ENCODE peak calls at places on chromosomes 12 and 14, in seven cellular contexts. N, F, V, P, E, J and K are unnamed samples.

GRCh38 chr14:37546621-37547447 is 48.2 kb downstream of the FOXA1 start:
- DNase-seq in N (no peak), F (no peak), V (peak), P (no peak), E (peak), J (peak), K (no peak)

GRCh38 chr12:92950011-92950410 is 20.9 kb upstream of the EEA1 start:
- DNase-seq in N (no peak), F (no peak), V (no peak), P (no peak), E (no peak), J (no peak), K (no peak)

GRCh38 chr12:103771466-103771865 is 69.6 kb downstream of the NT5DC3 start:
- DNase-seq in N (no peak), F (peak), V (peak), P (no peak), E (peak), J (peak), K (no peak)

GRCh38 chr12:130992448-130992847 is 38.7 kb downstream of the ADGRD1 start:
- DNase-seq in N (no peak), F (no peak), V (no peak), P (no peak), E (no peak), J (no peak), K (no peak)

GRCh38 chr14:95437715-95438114 is 78.7 kb downstream of the SYNE3 start:
- DNase-seq in N (no peak), F (no peak), V (no peak), P (no peak), E (no peak), J (no peak), K (no peak)

GRCh38 chr14:23639891-23640523 is 3.8 kb downstream of the DHRS2 start:
- DNase-seq in N (no peak), F (no peak), V (no peak), P (no peak), E (no peak), J (peak), K (no peak)

GRCh38 chr12:27967551-27968054 is 4.9 kb downstream of the PTHLH start:
- DNase-seq in N (no peak), F (no peak), V (peak), P (no peak), E (no peak), J (peak), K (no peak)

GRCh38 chr14:92527724-92528123 is 14.1 kb downstream of the RIN3 start:
- DNase-seq in N (no peak), F (no peak), V (peak), P (peak), E (no peak), J (peak), K (no peak)

GRCh38 chr14:58699656-58700055 is 61.9 kb downstream of the DACT1 start:
- DNase-seq in N (no peak), F (no peak), V (no peak), P (no peak), E (no peak), J (no peak), K (no peak)

GRCh38 chr12:76259660-76260389 is 88.4 kb downstream of the BBS10 start:
- DNase-seq in N (no peak), F (no peak), V (peak), P (peak), E (no peak), J (peak), K (no peak)

GRCh38 chr12:82964446-82964845 is 277.7 kb downstream of the TMTC2 start:
- DNase-seq in N (no peak), F (no peak), V (no peak), P (no peak), E (no peak), J (no peak), K (no peak)

GRCh38 chr12:57005980-57006808 is at the start of gene ZBTB39:
- DNase-seq in N (no peak), F (peak), V (peak), P (no peak), E (peak), J (peak), K (peak)

GRCh38 chr12:106780010-106780625 is 5.6 kb downstream of the RIC8B start:
- DNase-seq in N (no peak), F (no peak), V (peak), P (no peak), E (no peak), J (peak), K (no peak)

GRCh38 chr14:63302135-63302534 is 16.6 kb downstream of the GPHB5 start:
- DNase-seq in N (no peak), F (no peak), V (no peak), P (no peak), E (no peak), J (no peak), K (no peak)

GRCh38 chr12:32561931-32562341 is 117.2 kb upstream of the DNM1L start:
- DNase-seq in N (no peak), F (no peak), V (no peak), P (no peak), E (no peak), J (peak), K (no peak)

GRCh38 chr14:41586237-41586636 is 20.4 kb upstream of the LRFN5 start:
- DNase-seq in N (no peak), F (no peak), V (no peak), P (no peak), E (no peak), J (peak), K (no peak)

GRCh38 chr12:64584173-64584555 is 26.1 kb upstream of the RASSF3 start:
- DNase-seq in N (no peak), F (no peak), V (no peak), P (no peak), E (no peak), J (no peak), K (no peak)

GRCh38 chr12:8077207-8077606 is 4.9 kb upstream of the NECAP1 start:
- DNase-seq in N (no peak), F (no peak), V (peak), P (no peak), E (no peak), J (peak), K (no peak)

GRCh38 chr12:132448453-132448800 is 41.5 kb upstream of the FBRSL1 start:
- DNase-seq in N (no peak), F (no peak), V (no peak), P (no peak), E (no peak), J (no peak), K (no peak)

GRCh38 chr14:105495101-105495989 is 4.3 kb downstream of the TEDC1 start:
- DNase-seq in N (no peak), F (no peak), V (no peak), P (no peak), E (no peak), J (no peak), K (no peak)

GRCh38 chr12:121894633-121895032 is 6.0 kb downstream of the PSMD9 start:
- DNase-seq in N (no peak), F (no peak), V (peak), P (no peak), E (no peak), J (peak), K (no peak)

GRCh38 chr12:106417926-106418910 is 60.7 kb downstream of the POLR3B start:
- DNase-seq in N (no peak), F (no peak), V (peak), P (no peak), E (no peak), J (peak), K (no peak)

GRCh38 chr12:120500577-120500976 is 4.7 kb downstream of the DYNLL1 start:
- DNase-seq in N (no peak), F (no peak), V (peak), P (no peak), E (no peak), J (peak), K (no peak)

GRCh38 chr14:75249251-75249957 is 29.2 kb upstream of the FOS start:
- DNase-seq in N (no peak), F (no peak), V (no peak), P (no peak), E (no peak), J (no peak), K (peak)

GRCh38 chr12:1795785-1796514 is 24.4 kb upstream of the LRTM2 start:
- DNase-seq in N (peak), F (peak), V (peak), P (peak), E (peak), J (peak), K (peak)

GRCh38 chr12:93094988-93095737 is 166.1 kb upstream of the EEA1 start:
- DNase-seq in N (no peak), F (no peak), V (no peak), P (no peak), E (no peak), J (no peak), K (no peak)

GRCh38 chr12:104083769-104084475 is 19.6 kb downstream of the HCFC2 start:
- DNase-seq in N (no peak), F (no peak), V (no peak), P (no peak), E (no peak), J (no peak), K (no peak)

GRCh38 chr12:96534339-96534738 is 45.0 kb downstream of the CFAP54 start:
- DNase-seq in N (no peak), F (no peak), V (no peak), P (no peak), E (no peak), J (peak), K (no peak)

GRCh38 chr14:102513899-102514772 is 4.6 kb upstream of the ANKRD9 start:
- DNase-seq in N (no peak), F (no peak), V (no peak), P (no peak), E (no peak), J (no peak), K (no peak)

GRCh38 chr12:58915634-58916033 is 4.7 kb downstream of the LRIG3 start:
- DNase-seq in N (no peak), F (no peak), V (peak), P (no peak), E (peak), J (peak), K (no peak)

GRCh38 chr14:38363217-38363616 is 107.3 kb upstream of the CLEC14A start:
- DNase-seq in N (no peak), F (no peak), V (no peak), P (no peak), E (no peak), J (no peak), K (no peak)

GRCh38 chr12:48356041-48356768 is 5.5 kb upstream of the ZNF641 start:
- DNase-seq in N (no peak), F (no peak), V (no peak), P (no peak), E (no peak), J (peak), K (no peak)

GRCh38 chr14:105324080-105324778 is 9.7 kb downstream of the PACS2 start:
- DNase-seq in N (no peak), F (no peak), V (no peak), P (no peak), E (no peak), J (no peak), K (no peak)

GRCh38 chr12:105986779-105987686 is 151.7 kb downstream of the NUAK1 start:
- DNase-seq in N (no peak), F (no peak), V (peak), P (peak), E (no peak), J (peak), K (no peak)

GRCh38 chr14:90615444-90616095 is 200.7 kb downstream of the TTC7B start:
- DNase-seq in N (no peak), F (no peak), V (no peak), P (no peak), E (no peak), J (no peak), K (no peak)

GRCh38 chr14:74661726-74662450 is 49.9 kb upstream of the LTBP2 start:
- DNase-seq in N (no peak), F (no peak), V (no peak), P (no peak), E (no peak), J (no peak), K (no peak)

GRCh38 chr12:132194056-132194455 is 49.8 kb downstream of the NOC4L start:
- DNase-seq in N (no peak), F (no peak), V (no peak), P (no peak), E (no peak), J (peak), K (no peak)

DNA sequence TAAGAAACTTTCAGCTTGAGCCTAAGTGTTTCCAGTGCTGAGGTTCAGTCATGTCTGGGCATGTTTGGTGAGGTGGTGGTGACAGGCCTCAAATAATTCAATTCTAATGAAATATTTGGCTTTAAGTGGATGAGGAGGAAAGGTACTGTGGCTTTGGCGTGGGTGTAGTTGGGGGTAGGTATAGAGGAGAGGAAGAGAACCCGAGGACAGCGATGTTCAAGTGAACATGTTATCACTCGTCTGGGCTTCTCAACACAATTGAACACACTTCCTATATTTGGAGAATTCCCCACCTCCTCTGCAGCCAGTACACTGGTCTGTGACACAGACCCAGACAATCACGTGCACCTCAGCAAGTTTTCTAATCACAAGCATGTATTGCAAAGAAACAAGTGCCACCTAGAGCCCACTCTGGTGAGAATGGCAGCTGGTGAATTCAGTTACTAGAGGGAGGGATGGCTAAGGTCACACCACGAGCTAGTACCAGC is 53.0 kb downstream of the IFNG-AS1 start:
- DNase-seq in N (no peak), F (no peak), V (peak), P (no peak), E (no peak), J (peak), K (no peak)
- TF ChIP-seq CTCF in N (no peak), F (no peak), V (no peak), P (no peak), E (no peak), J (no peak), K (no peak)

DNA sequence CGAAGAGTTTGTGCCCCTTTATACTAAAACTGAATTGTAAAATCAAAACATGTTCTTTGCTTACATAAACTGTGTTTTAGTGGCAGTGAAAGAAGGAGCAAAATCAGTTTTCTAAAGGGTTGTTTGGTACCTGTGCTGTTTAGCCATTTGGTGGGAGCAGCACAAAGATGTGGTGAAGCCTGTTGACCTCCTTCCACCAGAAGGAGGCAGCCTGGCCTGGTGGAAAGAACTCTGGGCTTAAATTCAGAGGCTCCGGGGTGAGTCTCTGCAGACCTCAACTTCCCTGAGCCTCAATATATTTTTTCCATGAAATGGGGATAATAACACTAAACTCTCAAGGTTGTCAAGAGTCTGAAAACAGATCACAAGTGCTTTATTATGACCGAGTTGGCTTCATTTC is 502.5 kb downstream of the VRK1 start:
- DNase-seq in N (no peak), F (no peak), V (no peak), P (no peak), E (no peak), J (no peak), K (no peak)
- TF ChIP-seq CTCF in N (no peak), F (no peak), V (no peak), P (no peak), E (no peak), J (no peak), K (no peak)

DNA sequence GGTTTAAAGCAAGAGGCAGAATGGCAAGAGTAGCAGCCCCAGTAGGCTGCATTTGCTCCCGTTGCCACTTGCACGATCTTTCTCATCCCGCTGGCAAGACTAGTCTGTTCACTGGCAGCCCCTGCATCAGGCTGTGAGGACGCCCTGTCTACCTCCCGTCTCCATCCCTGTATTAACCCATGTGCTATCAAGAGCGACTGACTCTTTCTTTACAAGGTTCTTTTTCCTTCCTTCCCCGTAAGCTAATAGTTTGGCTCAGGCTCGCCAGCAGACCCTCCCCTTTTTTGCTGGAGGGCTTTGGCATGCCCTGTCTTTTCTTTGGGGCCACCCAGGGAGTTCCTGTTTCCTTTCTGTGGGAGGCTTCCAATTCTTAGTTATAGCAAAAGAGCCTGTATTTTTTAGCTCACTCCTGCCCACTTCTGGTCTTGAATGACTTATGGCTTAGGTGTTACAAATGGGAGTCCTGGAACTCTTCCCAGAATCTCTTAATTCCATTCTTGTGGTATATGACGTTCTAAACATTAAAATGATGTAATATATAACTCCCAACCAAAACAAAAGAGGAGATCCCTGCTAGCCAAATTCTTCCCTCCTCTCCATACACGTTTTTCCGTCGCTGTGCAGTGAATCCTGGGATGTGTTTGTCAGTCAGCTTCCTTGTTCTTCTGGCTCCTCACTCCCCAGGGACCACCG is 149.0 kb downstream of the PRKCH start:
- DNase-seq in N (no peak), F (peak), V (peak), P (peak), E (peak), J (peak), K (no peak)
- TF ChIP-seq CTCF in N (no peak), F (no peak), V (peak), P (peak), E (no peak), J (peak), K (no peak)

GRCh38 chr14:106586098-106586704 is 1059.8 kb downstream of the TMEM121 start:
- DNase-seq in N (no peak), F (no peak), V (no peak), P (no peak), E (peak), J (no peak), K (peak)
- TF ChIP-seq CTCF in N (no peak), F (no peak), V (no peak), P (no peak), E (peak), J (no peak), K (no peak)

DNA sequence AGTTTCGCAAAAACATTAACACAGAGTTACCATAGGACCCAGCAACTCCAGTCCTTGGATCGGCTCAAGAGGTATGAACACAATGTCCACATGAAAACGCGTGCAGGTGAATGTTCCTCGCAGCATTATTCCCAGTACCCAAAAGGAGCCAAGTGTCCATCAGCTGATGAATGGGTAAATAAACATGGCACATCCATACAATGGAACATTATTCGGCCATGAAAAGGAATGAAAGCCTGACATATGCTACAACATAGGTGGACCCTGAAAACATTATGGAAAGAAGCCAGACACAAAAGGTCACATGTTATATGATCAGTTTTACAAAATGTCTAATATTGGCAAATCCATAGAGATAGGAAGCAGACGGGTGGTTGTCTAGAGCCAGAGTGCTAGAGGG is 9.1 kb downstream of the RILPL1 start:
- DNase-seq in N (no peak), F (no peak), V (no peak), P (no peak), E (no peak), J (no peak), K (no peak)
- TF ChIP-seq CTCF in N (no peak), F (no peak), V (no peak), P (no peak), E (no peak), J (no peak), K (no peak)

DNA sequence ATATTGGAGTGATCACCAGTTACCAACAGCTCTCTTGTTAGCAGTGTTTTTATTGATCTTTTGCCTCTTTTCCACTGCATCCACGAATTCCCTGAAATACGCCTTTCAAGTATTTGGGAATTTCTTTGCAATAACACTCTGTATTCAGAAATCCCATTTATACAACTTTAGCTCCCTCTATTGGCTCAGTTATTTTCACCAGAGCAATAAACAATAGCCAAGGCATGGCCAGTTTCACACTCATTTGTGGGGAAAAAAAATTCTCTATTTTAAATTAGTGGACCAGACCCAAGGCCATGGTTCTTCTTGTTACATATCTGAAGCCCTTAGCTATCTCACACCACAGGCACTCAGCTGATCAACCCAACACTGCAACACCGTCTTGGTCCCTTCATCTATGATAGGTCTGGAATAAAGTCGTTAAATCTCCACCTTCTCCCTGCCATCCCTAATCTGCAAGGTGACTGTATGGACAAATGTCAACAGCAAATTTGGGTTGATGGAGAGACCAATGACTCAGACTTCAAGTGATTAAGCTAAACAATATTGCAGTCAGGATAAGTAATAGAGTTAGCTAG is 92.4 kb upstream of the TMEM260 start:
- DNase-seq in N (no peak), F (no peak), V (peak), P (no peak), E (no peak), J (peak), K (no peak)
- TF ChIP-seq CTCF in N (no peak), F (peak), V (peak), P (peak), E (no peak), J (peak), K (no peak)